ENCODE peak calls at places on chromosomes 16 and 17, in five cellular contexts. W is SHP77 treated with DMSO at 0.1 percent for 48 hours, Y is OCI-LY7, I is astrocyte of the cerebellum, Z is body of pancreas. T is an unnamed sample.

GRCh38 chr16:27847030-27847550 is 216.4 kb downstream of the GSG1L start:
- DNase-seq in W (no peak), Y (no peak), I (peak; percentile 3), Z (no peak), T (no peak)

GRCh38 chr17:79833744-79834574 is 5.3 kb downstream of the CBX4 start:
- DNase-seq in W (no peak), Y (no peak), I (no peak), Z (no peak), T (peak; percentile 43)

GRCh38 chr16:50735629-50736122 is 6.2 kb upstream of the CYLD start:
- DNase-seq in W (no peak), Y (no peak), I (no peak), Z (no peak), T (no peak)

GRCh38 chr17:7440113-7440822 is 956 bp downstream of the FGF11 start:
- DNase-seq in W (no peak), Y (peak; percentile 58), I (no peak), Z (peak; percentile 73), T (peak; percentile 28)

GRCh38 chr16:84085774-84086173 is 31.0 kb downstream of the MBTPS1 start:
- DNase-seq in W (no peak), Y (peak; percentile 54), I (no peak), Z (no peak), T (no peak)

GRCh38 chr16:17312100-17312732 is 158.5 kb downstream of the XYLT1 start:
- DNase-seq in W (no peak), Y (no peak), I (no peak), Z (peak; percentile 59), T (no peak)

GRCh38 chr16:23071202-23072083 is 77.8 kb downstream of the USP31 start:
- DNase-seq in W (no peak), Y (no peak), I (peak; percentile 16), Z (no peak), T (no peak)

GRCh38 chr16:75433732-75434413 is 570 bp upstream of the CFDP1 start:
- DNase-seq in W (peak; percentile 98), Y (no peak), I (peak; percentile 93), Z (peak; percentile 91), T (peak; percentile 79)

GRCh38 chr17:50834786-50835562 is 412 bp upstream of the WFIKKN2 start:
- DNase-seq in W (no peak), Y (no peak), I (no peak), Z (no peak), T (no peak)

GRCh38 chr17:72173475-72174116 is 52.8 kb downstream of the SOX9 start:
- DNase-seq in W (peak; percentile 72), Y (no peak), I (no peak), Z (peak; percentile 35), T (no peak)

GRCh38 chr16:67941469-67942199 is 2.3 kb downstream of the LCAT start:
- DNase-seq in W (no peak), Y (no peak), I (no peak), Z (no peak), T (no peak)

GRCh38 chr17:72747416-72747815 is 345.1 kb downstream of the SLC39A11 start:
- DNase-seq in W (no peak), Y (no peak), I (no peak), Z (no peak), T (no peak)

GRCh38 chr16:51763072-51763658 is 612.1 kb upstream of the SALL1 start:
- DNase-seq in W (no peak), Y (no peak), I (no peak), Z (no peak), T (no peak)

GRCh38 chr17:81831957-81832607 is 1.0 kb downstream of the MCRIP1 start:
- DNase-seq in W (peak; percentile 32), Y (peak; percentile 77), I (no peak), Z (peak; percentile 51), T (no peak)

GRCh38 chr17:40309031-40309937 is at the start of gene RARA:
- DNase-seq in W (no peak), Y (peak; percentile 58), I (no peak), Z (peak; percentile 60), T (peak; percentile 58)

GRCh38 chr17:57587201-57587870 is 157.8 kb downstream of the CCDC182 start:
- DNase-seq in W (no peak), Y (no peak), I (no peak), Z (no peak), T (no peak)

GRCh38 chr16:72946474-72947194 is 101.3 kb downstream of the ZFHX3 start:
- DNase-seq in W (no peak), Y (no peak), I (no peak), Z (peak; percentile 94), T (no peak)